ENCODE peak calls at places on chromosomes 13 and 19, in five cellular contexts. One of them, this sample, is unnamed.
A peak's percentile ranks its signal among the peaks of the same experiment; 100 is the strongest.

GRCh38 chr13:25561842-25562241 is 190.1 kb downstream of the ATP8A2 start:
- DNase-seq in thyroid gland: no peak
- DNase-seq in H54: no peak
- DNase-seq in endothelial cell of umbilical vein: no peak
- DNase-seq in body of pancreas: no peak
- DNase-seq in this sample: no peak

GRCh38 chr13:45048890-45049407 is 59.6 kb downstream of the GPALPP1 start:
- DNase-seq in thyroid gland: no peak
- DNase-seq in endothelial cell of umbilical vein: no peak
- DNase-seq in body of pancreas: no peak
- DNase-seq in H54: no peak
- DNase-seq in this sample: no peak

GRCh38 chr13:51849145-51850101 is 4.4 kb upstream of the TMEM272 start:
- DNase-seq in body of pancreas: peak; percentile 21
- DNase-seq in thyroid gland: peak; percentile 18
- DNase-seq in H54: peak; percentile 46
- DNase-seq in endothelial cell of umbilical vein: no peak
- DNase-seq in this sample: no peak

GRCh38 chr13:59038824-59039223 is 1124.9 kb downstream of the DIAPH3 start:
- DNase-seq in H54: no peak
- DNase-seq in body of pancreas: no peak
- DNase-seq in thyroid gland: no peak
- DNase-seq in endothelial cell of umbilical vein: no peak
- DNase-seq in this sample: no peak

GRCh38 chr19:46704379-46705076 is 12.4 kb downstream of the PRKD2 start:
- DNase-seq in endothelial cell of umbilical vein: peak; percentile 64
- DNase-seq in H54: peak; percentile 44
- DNase-seq in thyroid gland: peak; percentile 70
- DNase-seq in body of pancreas: peak; percentile 82
- DNase-seq in this sample: peak; percentile 81

GRCh38 chr19:41541990-41542584 is 33.9 kb upstream of the CEACAM21 start:
- DNase-seq in H54: no peak
- DNase-seq in thyroid gland: peak; percentile 44
- DNase-seq in body of pancreas: peak; percentile 52
- DNase-seq in endothelial cell of umbilical vein: peak; percentile 67
- DNase-seq in this sample: peak; percentile 74

GRCh38 chr13:98761126-98761978 is 8.9 kb upstream of the SLC15A1 start:
- DNase-seq in body of pancreas: no peak
- DNase-seq in thyroid gland: no peak
- DNase-seq in endothelial cell of umbilical vein: no peak
- DNase-seq in H54: peak; percentile 41
- DNase-seq in this sample: no peak

GRCh38 chr13:48731957-48732569 is 78.3 kb downstream of the CYSLTR2 start:
- DNase-seq in body of pancreas: peak; percentile 65
- DNase-seq in endothelial cell of umbilical vein: peak; percentile 59
- DNase-seq in H54: no peak
- DNase-seq in thyroid gland: peak; percentile 49
- DNase-seq in this sample: peak; percentile 57

GRCh38 chr13:71811344-71811743 is 55.7 kb downstream of the DACH1 start:
- DNase-seq in body of pancreas: no peak
- DNase-seq in H54: no peak
- DNase-seq in endothelial cell of umbilical vein: no peak
- DNase-seq in thyroid gland: no peak
- DNase-seq in this sample: no peak

GRCh38 chr19:18804643-18805042 is 13.5 kb upstream of the COMP start:
- DNase-seq in body of pancreas: no peak
- DNase-seq in H54: no peak
- DNase-seq in endothelial cell of umbilical vein: no peak
- DNase-seq in thyroid gland: no peak
- DNase-seq in this sample: no peak

GRCh38 chr13:97826421-97826965 is 127.0 kb upstream of the IPO5 start:
- DNase-seq in endothelial cell of umbilical vein: no peak
- DNase-seq in H54: no peak
- DNase-seq in thyroid gland: no peak
- DNase-seq in body of pancreas: no peak
- DNase-seq in this sample: no peak

GRCh38 chr19:1231729-1232128 is 6.1 kb downstream of the CBARP start:
- DNase-seq in endothelial cell of umbilical vein: no peak
- DNase-seq in thyroid gland: peak; percentile 48
- DNase-seq in body of pancreas: no peak
- DNase-seq in H54: peak; percentile 87
- DNase-seq in this sample: no peak

GRCh38 chr13:33123066-33123940 is 107.1 kb downstream of the KL start:
- DNase-seq in thyroid gland: peak; percentile 72
- DNase-seq in body of pancreas: no peak
- DNase-seq in H54: no peak
- DNase-seq in endothelial cell of umbilical vein: peak; percentile 65
- DNase-seq in this sample: no peak

GRCh38 chr13:97855570-97855970 is 97.9 kb upstream of the IPO5 start:
- DNase-seq in thyroid gland: peak; percentile 46
- DNase-seq in endothelial cell of umbilical vein: peak; percentile 78
- DNase-seq in H54: peak; percentile 52
- DNase-seq in body of pancreas: peak; percentile 38
- DNase-seq in this sample: peak; percentile 10

GRCh38 chr19:35712910-35713845 is 4.6 kb upstream of the KMT2B start:
- DNase-seq in H54: no peak
- DNase-seq in body of pancreas: no peak
- DNase-seq in endothelial cell of umbilical vein: no peak
- DNase-seq in thyroid gland: no peak
- DNase-seq in this sample: peak; percentile 63

GRCh38 chr19:33226550-33227241 is 1.0 kb upstream of the SLC7A10 start:
- DNase-seq in H54: no peak
- DNase-seq in thyroid gland: peak; percentile 11
- DNase-seq in endothelial cell of umbilical vein: no peak
- DNase-seq in body of pancreas: no peak
- DNase-seq in this sample: peak; percentile 29

GRCh38 chr13:41596190-41596589 is 138.8 kb downstream of the RGCC start:
- DNase-seq in H54: no peak
- DNase-seq in thyroid gland: no peak
- DNase-seq in endothelial cell of umbilical vein: peak; percentile 70
- DNase-seq in body of pancreas: no peak
- DNase-seq in this sample: no peak

GRCh38 chr19:677601-678380 is 1.6 kb downstream of the FSTL3 start:
- DNase-seq in body of pancreas: no peak
- DNase-seq in H54: peak; percentile 83
- DNase-seq in thyroid gland: no peak
- DNase-seq in endothelial cell of umbilical vein: no peak
- DNase-seq in this sample: no peak

GRCh38 chr13:67377919-67378318 is 147.8 kb upstream of the PCDH9 start:
- DNase-seq in H54: no peak
- DNase-seq in endothelial cell of umbilical vein: no peak
- DNase-seq in thyroid gland: no peak
- DNase-seq in body of pancreas: no peak
- DNase-seq in this sample: no peak

GRCh38 chr13:98285317-98285716 is 108.2 kb upstream of the RNF113B start:
- DNase-seq in body of pancreas: no peak
- DNase-seq in endothelial cell of umbilical vein: no peak
- DNase-seq in thyroid gland: no peak
- DNase-seq in H54: no peak
- DNase-seq in this sample: no peak

GRCh38 chr13:21058361-21058760 is 3.0 kb downstream of the LATS2 start:
- DNase-seq in body of pancreas: no peak
- DNase-seq in endothelial cell of umbilical vein: peak; percentile 69
- DNase-seq in H54: no peak
- DNase-seq in thyroid gland: no peak
- DNase-seq in this sample: no peak

GRCh38 chr19:34963531-34964406 is at the start of gene ZNF792:
- DNase-seq in endothelial cell of umbilical vein: peak; percentile 79
- DNase-seq in body of pancreas: peak; percentile 64
- DNase-seq in H54: peak; percentile 71
- DNase-seq in thyroid gland: peak; percentile 64
- DNase-seq in this sample: peak; percentile 73

GRCh38 chr13:36135876-36136275 is 4.7 kb upstream of the DCLK1 start:
- DNase-seq in endothelial cell of umbilical vein: no peak
- DNase-seq in body of pancreas: no peak
- DNase-seq in H54: no peak
- DNase-seq in thyroid gland: no peak
- DNase-seq in this sample: no peak

GRCh38 chr19:56601375-56601774 is 6.3 kb downstream of the ZNF71 start:
- DNase-seq in body of pancreas: no peak
- DNase-seq in thyroid gland: no peak
- DNase-seq in endothelial cell of umbilical vein: no peak
- DNase-seq in H54: peak; percentile 74
- DNase-seq in this sample: no peak

GRCh38 chr13:99605417-99606321 is 104.4 kb downstream of the TM9SF2 start:
- DNase-seq in endothelial cell of umbilical vein: peak; percentile 72
- DNase-seq in H54: peak; percentile 65
- DNase-seq in body of pancreas: peak; percentile 68
- DNase-seq in thyroid gland: peak; percentile 44
- DNase-seq in this sample: peak; percentile 75

GRCh38 chr19:46478356-46478986 is 7.1 kb upstream of the PNMA8A start:
- DNase-seq in H54: no peak
- DNase-seq in body of pancreas: no peak
- DNase-seq in endothelial cell of umbilical vein: no peak
- DNase-seq in thyroid gland: no peak
- DNase-seq in this sample: no peak

GRCh38 chr13:71672527-71672926 is 194.5 kb downstream of the DACH1 start:
- DNase-seq in endothelial cell of umbilical vein: no peak
- DNase-seq in body of pancreas: no peak
- DNase-seq in thyroid gland: no peak
- DNase-seq in H54: no peak
- DNase-seq in this sample: no peak

GRCh38 chr13:43848250-43848649 is 31.3 kb downstream of the CCDC122 start:
- DNase-seq in endothelial cell of umbilical vein: peak; percentile 87
- DNase-seq in body of pancreas: no peak
- DNase-seq in H54: no peak
- DNase-seq in thyroid gland: no peak
- DNase-seq in this sample: no peak

GRCh38 chr19:46999878-47000277 is 19.8 kb upstream of the NPAS1 start:
- DNase-seq in thyroid gland: no peak
- DNase-seq in H54: no peak
- DNase-seq in body of pancreas: no peak
- DNase-seq in endothelial cell of umbilical vein: no peak
- DNase-seq in this sample: no peak

GRCh38 chr19:5293607-5294089 is 47.0 kb downstream of the PTPRS start:
- DNase-seq in endothelial cell of umbilical vein: no peak
- DNase-seq in body of pancreas: no peak
- DNase-seq in H54: no peak
- DNase-seq in thyroid gland: peak; percentile 42
- DNase-seq in this sample: no peak

GRCh38 chr19:11339254-11340098 is at the start of gene RAB3D:
- DNase-seq in body of pancreas: peak; percentile 95
- DNase-seq in endothelial cell of umbilical vein: peak; percentile 88
- DNase-seq in H54: peak; percentile 89
- DNase-seq in thyroid gland: peak; percentile 95
- DNase-seq in this sample: peak; percentile 96

GRCh38 chr13:88649855-88650254 is 978.7 kb downstream of the SLITRK5 start:
- DNase-seq in body of pancreas: no peak
- DNase-seq in endothelial cell of umbilical vein: no peak
- DNase-seq in thyroid gland: no peak
- DNase-seq in H54: no peak
- DNase-seq in this sample: no peak

GRCh38 chr13:21175656-21176194 is 627 bp downstream of the SKA3 start:
- DNase-seq in endothelial cell of umbilical vein: no peak
- DNase-seq in thyroid gland: no peak
- DNase-seq in H54: no peak
- DNase-seq in body of pancreas: no peak
- DNase-seq in this sample: no peak

GRCh38 chr13:80040219-80040976 is 300.5 kb downstream of the SPRY2 start:
- DNase-seq in endothelial cell of umbilical vein: peak; percentile 91
- DNase-seq in thyroid gland: no peak
- DNase-seq in body of pancreas: no peak
- DNase-seq in H54: peak; percentile 17
- DNase-seq in this sample: no peak

GRCh38 chr13:108227651-108228272 is 9.6 kb downstream of the ABHD13 start:
- DNase-seq in endothelial cell of umbilical vein: peak; percentile 55
- DNase-seq in H54: no peak
- DNase-seq in body of pancreas: no peak
- DNase-seq in thyroid gland: no peak
- DNase-seq in this sample: no peak

GRCh38 chr13:48334534-48335127 is 31.1 kb downstream of the RB1 start:
- DNase-seq in body of pancreas: no peak
- DNase-seq in H54: no peak
- DNase-seq in endothelial cell of umbilical vein: peak; percentile 71
- DNase-seq in thyroid gland: no peak
- DNase-seq in this sample: no peak

GRCh38 chr13:25881946-25882574 is 169.8 kb downstream of the SHISA2 start:
- DNase-seq in H54: no peak
- DNase-seq in body of pancreas: no peak
- DNase-seq in endothelial cell of umbilical vein: peak; percentile 8
- DNase-seq in thyroid gland: peak; percentile 20
- DNase-seq in this sample: no peak

GRCh38 chr13:49220035-49220855 is at the start of gene MLNR:
- DNase-seq in thyroid gland: peak; percentile 53
- DNase-seq in endothelial cell of umbilical vein: peak; percentile 14
- DNase-seq in H54: no peak
- DNase-seq in body of pancreas: peak; percentile 22
- DNase-seq in this sample: no peak

GRCh38 chr13:37995052-37995451 is 125.5 kb upstream of the TRPC4 start:
- DNase-seq in body of pancreas: no peak
- DNase-seq in endothelial cell of umbilical vein: no peak
- DNase-seq in H54: no peak
- DNase-seq in thyroid gland: no peak
- DNase-seq in this sample: no peak

GRCh38 chr19:17245535-17245984 is at the start of gene NR2F6:
- DNase-seq in H54: no peak
- DNase-seq in thyroid gland: no peak
- DNase-seq in body of pancreas: no peak
- DNase-seq in endothelial cell of umbilical vein: no peak
- DNase-seq in this sample: no peak
- TF ChIP-seq POLR2A in H54: peak; percentile 67
- TF ChIP-seq POLR2A in thyroid gland: no peak
- TF ChIP-seq POLR2A in body of pancreas: no peak
- TF ChIP-seq POLR2A in endothelial cell of umbilical vein: no peak
- TF ChIP-seq POLR2A in this sample: no peak

GRCh38 chr19:12801466-12802266 is at the start of the genes PRDX2 and THSD8:
- DNase-seq in thyroid gland: peak; percentile 88
- DNase-seq in endothelial cell of umbilical vein: peak; percentile 75
- DNase-seq in H54: no peak
- DNase-seq in body of pancreas: peak; percentile 88
- DNase-seq in this sample: peak; percentile 90
- TF ChIP-seq POLR2A in thyroid gland: peak; percentile 39
- TF ChIP-seq POLR2A in endothelial cell of umbilical vein: peak; percentile 99
- TF ChIP-seq POLR2A in H54: peak; percentile 47
- TF ChIP-seq POLR2A in body of pancreas: peak; percentile 99
- TF ChIP-seq POLR2A in this sample: peak; percentile 98

GRCh38 chr19:45032421-45032820 is 6.4 kb upstream of the CLASRP start:
- DNase-seq in thyroid gland: no peak
- DNase-seq in H54: no peak
- DNase-seq in body of pancreas: no peak
- DNase-seq in endothelial cell of umbilical vein: no peak
- DNase-seq in this sample: no peak
- TF ChIP-seq POLR2A in thyroid gland: no peak
- TF ChIP-seq POLR2A in H54: no peak
- TF ChIP-seq POLR2A in body of pancreas: no peak
- TF ChIP-seq POLR2A in endothelial cell of umbilical vein: no peak
- TF ChIP-seq POLR2A in this sample: no peak

DNA sequence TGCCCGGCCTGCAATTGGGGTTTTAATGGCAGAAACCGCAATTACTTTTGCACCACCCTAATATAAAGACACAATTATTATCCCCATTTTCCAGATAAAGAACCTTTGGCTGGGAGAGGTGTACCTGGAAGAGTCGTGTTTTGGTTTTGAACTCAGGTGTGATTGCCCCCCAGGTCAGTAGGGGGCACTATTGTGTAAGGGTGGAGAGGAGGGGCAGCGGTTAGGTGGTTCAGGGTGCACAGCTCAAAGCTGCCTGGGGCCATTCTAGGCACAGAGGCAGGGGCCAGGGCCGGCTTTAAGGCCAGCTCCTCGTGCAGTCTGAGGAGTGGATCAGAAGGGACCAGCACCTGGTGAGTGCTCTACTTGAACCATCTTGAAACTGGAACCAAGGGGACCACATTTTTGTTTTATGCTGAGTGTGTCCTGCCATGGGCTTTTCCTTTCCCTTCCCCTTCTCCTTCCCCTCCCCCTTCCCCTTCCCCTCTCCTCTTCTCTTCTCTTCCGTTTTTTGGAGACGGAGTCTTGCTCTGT is 5.8 kb upstream of the FCGRT start:
- DNase-seq in H54: peak; percentile 84
- DNase-seq in thyroid gland: peak; percentile 46
- DNase-seq in body of pancreas: peak; percentile 76
- DNase-seq in endothelial cell of umbilical vein: peak; percentile 64
- DNase-seq in this sample: peak; percentile 83
- TF ChIP-seq POLR2A in H54: no peak
- TF ChIP-seq POLR2A in thyroid gland: no peak
- TF ChIP-seq POLR2A in body of pancreas: no peak
- TF ChIP-seq POLR2A in endothelial cell of umbilical vein: no peak
- TF ChIP-seq POLR2A in this sample: no peak

This sample was measured in transverse colon.